ENCODE peak calls at places on chromosome 20, in eight cellular contexts. K, R, E, Z, W, D, O and I are unnamed samples.

GRCh38 chr20:64057628-64058498 is 5.1 kb upstream of the TCEA2 start:
- DNase-seq in K (peak; percentile 95), R (peak; percentile 78), E (peak; percentile 82), Z (peak; percentile 81), W (peak; percentile 69), D (peak; percentile 81), O (peak; percentile 89), I (peak; percentile 63)

GRCh38 chr20:57088436-57088835 is 178.0 kb downstream of the BMP7 start:
- DNase-seq in K (no peak), R (no peak), E (no peak), Z (no peak), W (no peak), D (no peak), O (no peak), I (no peak)

GRCh38 chr20:32018269-32019155 is 8.3 kb downstream of the CCM2L start:
- DNase-seq in K (peak; percentile 96), R (peak; percentile 56), E (no peak), Z (peak; percentile 75), W (peak; percentile 44), D (peak; percentile 71), O (peak; percentile 88), I (peak; percentile 54)

GRCh38 chr20:31496761-31497295 is 17.4 kb upstream of the HM13 start:
- DNase-seq in K (no peak), R (peak; percentile 65), E (peak; percentile 86), Z (no peak), W (no peak), D (peak; percentile 22), O (no peak), I (peak; percentile 38)

GRCh38 chr20:1388706-1389483 is 4.0 kb downstream of the FKBP1A start:
- DNase-seq in K (no peak), R (no peak), E (no peak), Z (no peak), W (no peak), D (no peak), O (no peak), I (no peak)

GRCh38 chr20:1265226-1265915 is 723 bp upstream of the SNPH start:
- DNase-seq in K (no peak), R (no peak), E (no peak), Z (no peak), W (no peak), D (no peak), O (peak; percentile 41), I (no peak)

GRCh38 chr20:32960222-32960518 is 44.1 kb downstream of the SUN5 start:
- DNase-seq in K (no peak), R (no peak), E (no peak), Z (no peak), W (no peak), D (no peak), O (no peak), I (no peak)

GRCh38 chr20:8209061-8209460 is 77.0 kb downstream of the PLCB1 start:
- DNase-seq in K (no peak), R (no peak), E (no peak), Z (no peak), W (no peak), D (no peak), O (no peak), I (no peak)

GRCh38 chr20:25139061-25139705 is 56.3 kb upstream of the ENTPD6 start:
- DNase-seq in K (no peak), R (no peak), E (no peak), Z (no peak), W (peak; percentile 51), D (no peak), O (no peak), I (no peak)

GRCh38 chr20:10603971-10604864 is 69.6 kb downstream of the JAG1 start:
- DNase-seq in K (no peak), R (peak; percentile 43), E (peak; percentile 87), Z (no peak), W (peak; percentile 86), D (peak; percentile 20), O (no peak), I (peak; percentile 75)

GRCh38 chr20:45919536-45919933 is 7.6 kb upstream of the PLTP start:
- DNase-seq in K (no peak), R (peak; percentile 87), E (peak; percentile 88), Z (peak; percentile 85), W (no peak), D (peak; percentile 54), O (no peak), I (peak; percentile 77)

GRCh38 chr20:37680420-37680819 is 13.4 kb upstream of the CTNNBL1 start:
- DNase-seq in K (no peak), R (no peak), E (no peak), Z (no peak), W (no peak), D (no peak), O (no peak), I (no peak)

GRCh38 chr20:32281711-32282110 is 4.3 kb downstream of the KIF3B start:
- DNase-seq in K (no peak), R (no peak), E (no peak), Z (no peak), W (no peak), D (no peak), O (no peak), I (no peak)

GRCh38 chr20:20207291-20207690 is 155.0 kb downstream of the CFAP61 start:
- DNase-seq in K (peak; percentile 51), R (no peak), E (no peak), Z (no peak), W (no peak), D (no peak), O (no peak), I (no peak)

GRCh38 chr20:51417745-51418529 is 124.6 kb downstream of the NFATC2 start:
- DNase-seq in K (no peak), R (no peak), E (no peak), Z (no peak), W (no peak), D (no peak), O (no peak), I (no peak)

GRCh38 chr20:37524859-37525708 is 2.6 kb downstream of the BLCAP start:
- DNase-seq in K (no peak), R (no peak), E (no peak), Z (peak; percentile 23), W (no peak), D (peak; percentile 18), O (no peak), I (no peak)

GRCh38 chr20:370151-370600 is 10.4 kb upstream of the TRIB3 start:
- DNase-seq in K (no peak), R (no peak), E (no peak), Z (peak; percentile 44), W (peak; percentile 71), D (no peak), O (no peak), I (no peak)

GRCh38 chr20:45343867-45344721 is 4.1 kb downstream of the SDC4 start:
- DNase-seq in K (no peak), R (no peak), E (peak; percentile 88), Z (peak; percentile 68), W (peak; percentile 69), D (peak; percentile 76), O (no peak), I (no peak)

GRCh38 chr20:856361-856775 is 22.9 kb downstream of the FAM110A start:
- DNase-seq in K (no peak), R (no peak), E (no peak), Z (no peak), W (peak; percentile 82), D (no peak), O (no peak), I (no peak)

GRCh38 chr20:4592316-4593148 is 129.2 kb upstream of the PRND start:
- DNase-seq in K (peak; percentile 84), R (peak; percentile 74), E (no peak), Z (peak; percentile 67), W (peak; percentile 78), D (peak; percentile 38), O (peak; percentile 72), I (no peak)

GRCh38 chr20:22719250-22719649 is 134.9 kb upstream of the FOXA2 start:
- DNase-seq in K (no peak), R (no peak), E (no peak), Z (peak; percentile 36), W (peak; percentile 35), D (peak; percentile 22), O (no peak), I (no peak)
- TF ChIP-seq EP300 in K (no peak), R (no peak), E (no peak), Z (no peak), W (no peak), D (no peak), O (no peak), I (no peak)

GRCh38 chr20:58599966-58600365 is 51.1 kb upstream of the STX16 start:
- DNase-seq in K (no peak), R (no peak), E (no peak), Z (no peak), W (no peak), D (no peak), O (no peak), I (no peak)

GRCh38 chr20:58598271-58599015 is 52.6 kb upstream of the STX16 start:
- DNase-seq in K (peak; percentile 57), R (peak; percentile 79), E (peak; percentile 89), Z (no peak), W (no peak), D (peak; percentile 32), O (no peak), I (peak; percentile 34)

GRCh38 chr20:58595167-58595566 is 55.9 kb upstream of the STX16 start:
- DNase-seq in K (no peak), R (no peak), E (no peak), Z (peak; percentile 50), W (no peak), D (no peak), O (no peak), I (no peak)

GRCh38 chr20:58596244-58597010 is 54.7 kb upstream of the STX16 start:
- DNase-seq in K (no peak), R (no peak), E (no peak), Z (no peak), W (no peak), D (no peak), O (no peak), I (no peak)

GRCh38 chr20:58597021-58597940 is 53.8 kb upstream of the STX16 start:
- DNase-seq in K (no peak), R (peak; percentile 46), E (peak; percentile 88), Z (no peak), W (no peak), D (peak; percentile 28), O (no peak), I (peak; percentile 28)
- TF ChIP-seq EP300 in K (no peak), R (no peak), E (no peak), Z (peak; percentile 32), W (no peak), D (no peak), O (no peak), I (no peak)

DNA sequence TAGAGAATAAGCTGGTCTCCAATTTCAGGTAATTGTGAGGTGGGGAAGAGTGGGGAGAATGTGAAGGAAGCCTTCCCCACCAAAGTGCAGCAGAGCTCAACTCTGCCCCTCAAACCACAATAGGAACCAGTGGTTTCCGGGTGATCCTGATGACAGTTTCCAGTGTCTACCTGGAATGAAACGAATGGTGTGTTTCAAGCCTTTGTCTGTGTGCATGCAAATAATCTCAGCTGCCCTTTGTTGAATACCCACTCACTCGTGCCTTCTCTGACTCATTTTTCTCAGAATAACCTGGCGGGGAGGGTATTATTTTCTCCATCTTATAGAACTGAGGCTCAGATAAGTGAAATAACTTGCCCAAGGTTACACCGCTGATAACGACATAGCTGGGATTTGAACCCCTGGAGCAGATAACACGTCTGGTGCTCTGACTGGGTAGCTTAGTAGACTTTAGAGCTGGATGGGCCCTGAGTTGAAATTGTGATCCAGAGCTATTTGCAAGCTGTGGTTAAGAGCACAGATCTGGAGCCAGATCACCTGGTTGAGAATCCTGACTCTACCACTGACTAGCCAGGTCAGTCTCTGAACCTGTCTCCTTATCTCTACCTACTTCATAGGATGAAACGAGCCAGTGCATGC is 85.1 kb downstream of the EYA2 start:
- DNase-seq in K (no peak), R (no peak), E (no peak), Z (no peak), W (no peak), D (no peak), O (no peak), I (no peak)
- TF ChIP-seq EP300 in K (no peak), R (no peak), E (no peak), Z (no peak), W (no peak), D (no peak), O (no peak), I (no peak)

GRCh38 chr20:52539891-52540290 is 348.3 kb upstream of the ZFP64 start:
- DNase-seq in K (no peak), R (no peak), E (no peak), Z (no peak), W (no peak), D (peak; percentile 19), O (peak; percentile 53), I (no peak)
- TF ChIP-seq EP300 in K (no peak), R (no peak), E (no peak), Z (no peak), W (no peak), D (no peak), O (no peak), I (no peak)